ENCODE peak calls at places on chromosomes 7 and 10, in six cellular contexts. One of them, this sample, is unnamed. For H3K27me3, the result is how much of the 10 kb centered on the place peaks cover.

GRCh38 chr7:70693300-70693689 is 438.6 kb upstream of the GALNT17 start:
- DNase-seq in aorta: peak
- DNase-seq in sigmoid colon: no peak
- DNase-seq in upper lobe of right lung: peak
- DNase-seq in HCT116: no peak
- DNase-seq in IMR-90: no peak
- DNase-seq in this sample: no peak

GRCh38 chr7:55212838-55213237 is 152.3 kb upstream of the LANCL2 start:
- DNase-seq in sigmoid colon: no peak
- DNase-seq in upper lobe of right lung: no peak
- DNase-seq in IMR-90: no peak
- DNase-seq in HCT116: no peak
- DNase-seq in aorta: no peak
- DNase-seq in this sample: no peak

GRCh38 chr10:4033341-4033896 is 248.4 kb upstream of the KLF6 start:
- DNase-seq in aorta: no peak
- DNase-seq in IMR-90: peak
- DNase-seq in upper lobe of right lung: no peak
- DNase-seq in HCT116: no peak
- DNase-seq in sigmoid colon: no peak
- DNase-seq in this sample: peak

GRCh38 chr7:138025215-138026186 is 23.6 kb upstream of the CREB3L2 start:
- DNase-seq in IMR-90: no peak
- DNase-seq in sigmoid colon: no peak
- DNase-seq in aorta: no peak
- DNase-seq in HCT116: no peak
- DNase-seq in upper lobe of right lung: no peak
- DNase-seq in this sample: peak

GRCh38 chr7:81053623-81054022 is 134.8 kb upstream of the SEMA3C start:
- DNase-seq in aorta: no peak
- DNase-seq in sigmoid colon: no peak
- DNase-seq in IMR-90: peak
- DNase-seq in HCT116: no peak
- DNase-seq in upper lobe of right lung: no peak
- DNase-seq in this sample: no peak

GRCh38 chr7:22137466-22137865 is 191.8 kb upstream of the CDCA7L start:
- DNase-seq in upper lobe of right lung: no peak
- DNase-seq in sigmoid colon: no peak
- DNase-seq in aorta: no peak
- DNase-seq in IMR-90: peak
- DNase-seq in HCT116: no peak
- DNase-seq in this sample: no peak

GRCh38 chr7:17680026-17680425 is 260.3 kb downstream of the SNX13 start:
- DNase-seq in aorta: peak
- DNase-seq in upper lobe of right lung: peak
- DNase-seq in sigmoid colon: peak
- DNase-seq in IMR-90: peak
- DNase-seq in HCT116: no peak
- DNase-seq in this sample: no peak

GRCh38 chr10:112141297-112141696 is 42.3 kb downstream of the GPAM start:
- DNase-seq in HCT116: no peak
- DNase-seq in sigmoid colon: no peak
- DNase-seq in aorta: no peak
- DNase-seq in upper lobe of right lung: no peak
- DNase-seq in IMR-90: no peak
- DNase-seq in this sample: no peak

GRCh38 chr7:40463449-40463848 is 328.6 kb downstream of the SUGCT start:
- DNase-seq in upper lobe of right lung: no peak
- DNase-seq in HCT116: no peak
- DNase-seq in sigmoid colon: no peak
- DNase-seq in aorta: no peak
- DNase-seq in IMR-90: no peak
- DNase-seq in this sample: no peak

GRCh38 chr7:123627859-123628258 is 26.2 kb downstream of the ASB15 start:
- DNase-seq in sigmoid colon: no peak
- DNase-seq in HCT116: no peak
- DNase-seq in upper lobe of right lung: no peak
- DNase-seq in aorta: no peak
- DNase-seq in IMR-90: no peak
- DNase-seq in this sample: no peak

GRCh38 chr10:113594673-113595072 is 41.8 kb downstream of the HABP2 start:
- DNase-seq in sigmoid colon: no peak
- DNase-seq in aorta: no peak
- DNase-seq in IMR-90: no peak
- DNase-seq in HCT116: no peak
- DNase-seq in upper lobe of right lung: no peak
- DNase-seq in this sample: no peak
- H3K27me3 ChIP-seq in sigmoid colon: under half
- H3K27me3 ChIP-seq in aorta: under half
- H3K27me3 ChIP-seq in IMR-90: under half
- H3K27me3 ChIP-seq in HCT116: half or more
- H3K27me3 ChIP-seq in upper lobe of right lung: under half
- H3K27me3 ChIP-seq in this sample: under half

GRCh38 chr7:35249537-35249907 is 4.4 kb downstream of the TBX20 start:
- DNase-seq in sigmoid colon: no peak
- DNase-seq in aorta: no peak
- DNase-seq in HCT116: no peak
- DNase-seq in IMR-90: no peak
- DNase-seq in upper lobe of right lung: no peak
- DNase-seq in this sample: no peak

GRCh38 chr7:35246819-35247218 is 7.1 kb downstream of the TBX20 start:
- DNase-seq in sigmoid colon: no peak
- DNase-seq in IMR-90: no peak
- DNase-seq in upper lobe of right lung: no peak
- DNase-seq in aorta: no peak
- DNase-seq in HCT116: no peak
- DNase-seq in this sample: no peak

GRCh38 chr7:35250941-35251340 is 3.0 kb downstream of the TBX20 start:
- DNase-seq in aorta: no peak
- DNase-seq in IMR-90: no peak
- DNase-seq in sigmoid colon: no peak
- DNase-seq in upper lobe of right lung: no peak
- DNase-seq in HCT116: no peak
- DNase-seq in this sample: no peak

GRCh38 chr7:35250452-35250851 is 3.4 kb downstream of the TBX20 start:
- DNase-seq in HCT116: no peak
- DNase-seq in sigmoid colon: no peak
- DNase-seq in IMR-90: no peak
- DNase-seq in aorta: no peak
- DNase-seq in upper lobe of right lung: no peak
- DNase-seq in this sample: no peak

DNA sequence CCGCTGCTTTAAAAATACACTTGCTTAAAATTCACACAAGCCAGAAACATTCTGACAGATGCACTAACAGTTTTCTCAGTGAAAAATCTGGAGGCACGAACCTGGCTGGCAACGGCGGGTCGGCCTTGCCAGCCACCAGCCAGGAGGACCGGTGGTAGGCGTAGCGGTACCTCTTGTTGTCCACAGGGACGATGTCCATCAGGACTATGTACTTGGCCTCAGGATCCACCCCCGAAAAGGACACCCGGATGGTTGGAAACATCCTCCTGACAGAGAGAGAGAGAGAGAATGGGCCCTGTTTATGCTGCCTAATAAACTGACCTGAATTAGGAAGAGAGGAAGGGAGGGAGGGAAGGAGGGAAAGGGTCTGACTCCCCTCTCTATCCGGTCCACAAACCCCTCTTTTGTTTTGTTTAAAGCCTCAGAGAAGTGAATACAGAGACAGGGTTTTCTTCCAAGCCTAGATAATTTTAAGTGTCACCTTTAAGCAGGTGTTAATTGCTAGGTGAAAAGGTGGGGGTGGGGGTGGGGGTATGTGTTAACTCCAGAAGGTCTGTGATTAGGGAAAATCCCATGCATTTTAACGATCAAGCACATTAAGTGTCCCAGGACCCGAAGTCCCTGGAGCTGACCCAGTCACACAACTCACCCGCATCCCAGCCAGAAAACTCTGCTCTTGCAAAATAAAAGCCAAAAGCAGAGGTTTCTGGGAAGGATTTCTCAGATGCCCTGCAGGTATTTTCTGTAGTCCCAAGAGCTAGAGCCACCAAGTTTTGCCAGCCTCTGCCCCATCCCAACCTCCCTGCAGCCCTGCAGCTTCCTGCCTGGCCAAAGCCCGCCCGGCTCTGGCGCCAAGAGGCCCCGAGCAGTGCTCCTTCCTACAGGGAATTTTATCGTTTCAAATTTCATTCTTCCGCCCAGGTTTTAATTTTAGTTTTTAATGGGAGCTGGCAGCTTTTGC is 5.0 kb downstream of the TBX20 start:
- DNase-seq in IMR-90: no peak
- DNase-seq in aorta: no peak
- DNase-seq in upper lobe of right lung: no peak
- DNase-seq in HCT116: no peak
- DNase-seq in sigmoid colon: no peak
- DNase-seq in this sample: no peak
- H3K27me3 ChIP-seq in IMR-90: under half
- H3K27me3 ChIP-seq in aorta: under half
- H3K27me3 ChIP-seq in upper lobe of right lung: half or more
- H3K27me3 ChIP-seq in HCT116: half or more
- H3K27me3 ChIP-seq in sigmoid colon: half or more
- H3K27me3 ChIP-seq in this sample: under half

GRCh38 chr10:124446830-124447740 is 2.8 kb downstream of the NKX1-2 start:
- DNase-seq in IMR-90: no peak
- DNase-seq in sigmoid colon: no peak
- DNase-seq in upper lobe of right lung: no peak
- DNase-seq in HCT116: no peak
- DNase-seq in aorta: no peak
- DNase-seq in this sample: no peak

GRCh38 chr10:124450010-124450782 is at the start of gene NKX1-2:
- DNase-seq in sigmoid colon: no peak
- DNase-seq in IMR-90: no peak
- DNase-seq in upper lobe of right lung: no peak
- DNase-seq in HCT116: peak
- DNase-seq in aorta: no peak
- DNase-seq in this sample: no peak

GRCh38 chr10:124449170-124450009 is 445 bp downstream of the NKX1-2 start:
- DNase-seq in upper lobe of right lung: no peak
- DNase-seq in aorta: no peak
- DNase-seq in HCT116: no peak
- DNase-seq in IMR-90: no peak
- DNase-seq in sigmoid colon: no peak
- DNase-seq in this sample: no peak

GRCh38 chr10:124447741-124448466 is 1.9 kb downstream of the NKX1-2 start:
- DNase-seq in aorta: no peak
- DNase-seq in HCT116: no peak
- DNase-seq in upper lobe of right lung: no peak
- DNase-seq in IMR-90: no peak
- DNase-seq in sigmoid colon: no peak
- DNase-seq in this sample: no peak

GRCh38 chr10:124448696-124449169 is 1.1 kb downstream of the NKX1-2 start:
- DNase-seq in IMR-90: no peak
- DNase-seq in sigmoid colon: no peak
- DNase-seq in upper lobe of right lung: no peak
- DNase-seq in HCT116: no peak
- DNase-seq in aorta: no peak
- DNase-seq in this sample: no peak
- H3K27me3 ChIP-seq in IMR-90: half or more
- H3K27me3 ChIP-seq in sigmoid colon: half or more
- H3K27me3 ChIP-seq in upper lobe of right lung: half or more
- H3K27me3 ChIP-seq in HCT116: under half
- H3K27me3 ChIP-seq in aorta: under half
- H3K27me3 ChIP-seq in this sample: under half

DNA sequence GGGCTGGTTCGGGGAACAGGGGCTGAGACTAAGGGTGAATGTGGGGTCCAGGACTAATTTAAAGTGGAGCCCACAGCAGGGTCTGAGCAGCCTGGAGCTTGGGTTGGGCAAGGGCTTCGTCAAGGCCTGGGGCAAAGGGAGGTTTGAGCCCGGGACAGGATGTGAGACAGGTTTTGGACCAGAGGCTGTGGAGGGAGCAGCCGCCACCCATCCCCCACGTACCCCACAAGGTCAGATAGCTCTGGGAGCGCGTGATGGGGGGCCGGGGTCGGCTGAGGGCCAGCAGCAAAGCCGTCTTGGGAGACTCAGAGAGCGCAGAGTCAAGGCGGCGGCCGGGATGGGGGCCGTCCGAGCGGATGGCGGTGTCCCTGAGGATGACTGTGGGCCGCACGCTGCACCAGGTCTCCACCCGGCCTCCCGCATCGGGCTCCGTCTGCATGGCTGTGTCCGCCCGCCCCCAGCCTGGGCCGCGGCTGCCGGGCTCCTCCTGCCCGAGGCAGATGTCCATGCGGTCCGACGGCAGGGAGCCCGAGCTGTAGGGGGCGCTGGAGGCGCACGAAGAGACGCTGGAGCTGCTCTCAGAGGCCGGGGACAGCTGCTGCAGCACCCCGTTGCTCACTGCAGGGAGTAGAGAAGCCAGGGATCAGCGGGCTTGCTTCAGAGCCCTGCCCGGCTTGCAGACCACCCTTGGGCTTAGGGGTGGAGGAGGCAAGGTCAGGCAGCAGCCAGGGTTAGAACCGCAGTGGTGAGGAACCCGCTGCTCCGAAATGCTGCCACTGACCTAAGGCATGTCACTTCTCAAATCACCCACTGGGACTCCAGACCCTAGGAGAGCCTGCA is 12.1 kb downstream of the PDZD7 start:
- DNase-seq in HCT116: peak
- DNase-seq in sigmoid colon: no peak
- DNase-seq in aorta: peak
- DNase-seq in IMR-90: peak
- DNase-seq in upper lobe of right lung: peak
- DNase-seq in this sample: peak
- H3K27me3 ChIP-seq in HCT116: under half
- H3K27me3 ChIP-seq in sigmoid colon: under half
- H3K27me3 ChIP-seq in aorta: under half
- H3K27me3 ChIP-seq in IMR-90: under half
- H3K27me3 ChIP-seq in upper lobe of right lung: under half
- H3K27me3 ChIP-seq in this sample: under half

GRCh38 chr10:114306116-114306973 is 67.3 kb downstream of the VWA2 start:
- DNase-seq in aorta: no peak
- DNase-seq in sigmoid colon: peak
- DNase-seq in upper lobe of right lung: no peak
- DNase-seq in HCT116: no peak
- DNase-seq in IMR-90: peak
- DNase-seq in this sample: no peak
- H3K27me3 ChIP-seq in aorta: under half
- H3K27me3 ChIP-seq in sigmoid colon: under half
- H3K27me3 ChIP-seq in upper lobe of right lung: under half
- H3K27me3 ChIP-seq in HCT116: under half
- H3K27me3 ChIP-seq in IMR-90: under half
- H3K27me3 ChIP-seq in this sample: under half

GRCh38 chr7:143300959-143301617 is 12.9 kb downstream of the CASP2 start:
- DNase-seq in aorta: no peak
- DNase-seq in IMR-90: peak
- DNase-seq in sigmoid colon: no peak
- DNase-seq in upper lobe of right lung: no peak
- DNase-seq in HCT116: no peak
- DNase-seq in this sample: no peak
- H3K27me3 ChIP-seq in aorta: under half
- H3K27me3 ChIP-seq in IMR-90: under half
- H3K27me3 ChIP-seq in sigmoid colon: under half
- H3K27me3 ChIP-seq in upper lobe of right lung: under half
- H3K27me3 ChIP-seq in HCT116: under half
- H3K27me3 ChIP-seq in this sample: under half